ENCODE peak calls at places on chromosomes 7 and 10, in eight cellular contexts. N is CD8-positive, alpha-beta T cell; P is neural progenitor cell; Q is nephron progenitor cell; R is AG04450; W is fibroblast of lung; L is neural crest cell; V is heart right ventricle. S is an unnamed sample.

GRCh38 chr10:127148933-127149220 is 47.5 kb downstream of the INSYN2A start:
- DNase-seq in N (no peak), P (no peak), Q (no peak), R (peak), W (peak), L (no peak), V (no peak), S (no peak)

GRCh38 chr10:123241391-123242141 is 87.4 kb downstream of the BUB3 start:
- DNase-seq in N (peak), P (no peak), Q (no peak), R (no peak), W (no peak), L (no peak), V (no peak), S (no peak)

GRCh38 chr7:4025694-4026615 is 656.1 kb upstream of the FOXK1 start:
- DNase-seq in N (no peak), P (no peak), Q (no peak), R (no peak), W (no peak), L (no peak), V (no peak), S (no peak)

GRCh38 chr10:29063806-29064644 is 224.8 kb upstream of the LYZL1 start:
- DNase-seq in N (no peak), P (no peak), Q (no peak), R (no peak), W (peak), L (no peak), V (no peak), S (no peak)

GRCh38 chr7:100680589-100681271 is 7.2 kb downstream of the GNB2 start:
- DNase-seq in N (no peak), P (no peak), Q (no peak), R (no peak), W (no peak), L (no peak), V (no peak), S (no peak)

GRCh38 chr10:33157108-33157507 is 177.4 kb downstream of the NRP1 start:
- DNase-seq in N (no peak), P (no peak), Q (no peak), R (no peak), W (peak), L (no peak), V (no peak), S (no peak)

GRCh38 chr7:105963038-105963667 is at the start of gene CDHR3:
- DNase-seq in N (no peak), P (no peak), Q (no peak), R (no peak), W (no peak), L (no peak), V (no peak), S (no peak)

GRCh38 chr7:135375908-135376699 is 133.8 kb downstream of the CNOT4 start:
- DNase-seq in N (no peak), P (no peak), Q (no peak), R (no peak), W (no peak), L (no peak), V (no peak), S (no peak)

GRCh38 chr10:88953662-88954061 is 1.1 kb upstream of the ACTA2 start:
- DNase-seq in N (no peak), P (no peak), Q (no peak), R (no peak), W (no peak), L (no peak), V (no peak), S (no peak)

GRCh38 chr10:66414943-66415342 is 510.9 kb upstream of the LRRTM3 start:
- DNase-seq in N (no peak), P (no peak), Q (no peak), R (no peak), W (no peak), L (no peak), V (no peak), S (no peak)

GRCh38 chr7:70156052-70156451 is 557.8 kb downstream of the AUTS2 start:
- DNase-seq in N (no peak), P (no peak), Q (no peak), R (no peak), W (no peak), L (no peak), V (no peak), S (no peak)

GRCh38 chr7:36686499-36686898 is 37.8 kb downstream of the AOAH start:
- DNase-seq in N (peak), P (no peak), Q (no peak), R (no peak), W (no peak), L (no peak), V (no peak), S (no peak)

GRCh38 chr7:116922545-116922944 is 30.8 kb upstream of the ST7 start:
- DNase-seq in N (no peak), P (no peak), Q (no peak), R (no peak), W (no peak), L (no peak), V (no peak), S (no peak)

GRCh38 chr10:43691503-43691902 is 42.8 kb upstream of the ZNF32 start:
- DNase-seq in N (no peak), P (no peak), Q (no peak), R (no peak), W (peak), L (no peak), V (no peak), S (no peak)
- TF ChIP-seq CTCF in N (no peak), P (no peak), Q (no peak), R (peak), W (no peak), L (no peak), V (no peak), S (peak)

DNA sequence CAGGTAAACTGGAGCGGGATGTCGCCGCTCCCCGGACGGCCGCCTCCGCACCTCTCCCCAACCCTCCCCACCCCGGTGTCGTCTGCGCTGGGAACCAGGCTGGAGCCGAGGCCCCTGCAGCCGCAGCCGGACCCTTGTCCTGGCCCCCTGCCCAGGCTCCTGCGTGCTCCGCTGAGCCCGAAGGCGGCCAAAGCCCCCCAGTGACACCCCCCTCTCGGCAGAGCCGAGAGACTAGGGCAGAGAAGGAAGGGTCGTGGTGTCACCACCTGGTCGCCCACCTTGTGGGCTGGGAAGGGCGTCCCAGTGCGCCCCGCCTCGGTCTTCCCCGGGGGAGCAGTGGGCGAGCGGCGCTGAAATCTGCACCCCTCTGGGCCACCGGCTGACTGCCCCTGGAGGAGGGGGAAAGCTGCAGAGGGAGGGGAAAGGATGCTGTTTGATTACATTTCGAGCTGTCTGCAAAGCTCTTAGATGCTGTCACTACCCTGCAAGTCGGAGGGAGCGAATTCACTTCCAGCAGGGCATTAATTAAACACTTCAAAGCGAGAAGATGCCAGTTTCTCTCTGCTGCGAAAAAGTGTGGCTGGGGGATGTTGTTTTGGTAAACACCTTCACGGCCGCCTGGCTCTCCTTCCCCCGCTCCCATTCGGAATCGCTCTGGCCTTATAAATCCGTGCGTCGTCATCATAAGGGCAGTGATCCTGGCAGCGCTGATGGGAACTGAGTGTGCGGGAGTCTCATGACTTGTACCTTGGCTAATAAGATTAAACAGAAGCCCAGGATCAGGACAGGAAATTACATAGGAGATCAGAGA is 622 bp downstream of the DYNC1I1 start:
- DNase-seq in N (no peak), P (peak), Q (no peak), R (no peak), W (peak), L (no peak), V (peak), S (no peak)
- TF ChIP-seq CTCF in N (no peak), P (no peak), Q (no peak), R (no peak), W (no peak), L (no peak), V (no peak), S (no peak)

DNA sequence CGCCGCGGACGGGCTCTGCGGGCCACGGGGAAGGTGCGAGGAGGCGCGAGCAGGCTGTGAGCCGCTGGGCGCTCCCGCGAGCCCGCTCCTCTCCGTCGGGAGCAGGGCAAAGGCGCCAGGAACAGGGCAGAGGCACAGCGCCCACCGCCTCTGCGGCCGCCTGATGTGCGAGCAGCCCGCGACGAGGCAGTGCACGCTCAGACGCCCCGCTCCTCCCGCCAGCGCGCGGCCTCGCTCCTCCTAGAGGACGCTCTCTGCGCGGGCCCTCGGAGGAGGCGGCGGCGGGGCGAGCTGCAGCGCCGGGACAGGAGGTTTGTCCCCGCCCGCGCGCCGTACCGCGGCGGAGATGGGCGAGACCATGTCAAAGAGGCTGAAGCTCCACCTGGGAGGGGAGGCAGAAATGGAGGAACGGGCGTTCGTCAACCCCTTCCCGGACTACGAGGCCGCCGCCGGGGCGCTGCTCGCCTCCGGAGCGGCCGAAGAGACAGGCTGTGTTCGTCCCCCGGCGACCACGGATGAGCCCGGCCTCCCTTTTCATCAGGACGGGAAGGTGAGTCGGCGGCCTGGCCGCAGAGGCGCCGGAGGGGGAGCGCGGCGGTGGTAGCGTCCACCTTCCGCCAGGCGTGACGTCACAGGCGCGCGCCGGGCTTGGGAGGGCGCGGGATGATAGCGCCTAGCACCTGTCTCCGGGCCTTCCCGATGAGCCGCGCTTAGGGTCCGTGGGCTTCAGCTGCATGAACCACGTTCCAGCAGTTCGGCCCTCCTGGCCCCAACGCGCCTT is 733 bp downstream of the LANCL2 start:
- DNase-seq in N (peak), P (peak), Q (peak), R (peak), W (peak), L (peak), V (peak), S (peak)
- TF ChIP-seq CTCF in N (no peak), P (peak), Q (no peak), R (peak), W (no peak), L (peak), V (no peak), S (peak)

DNA sequence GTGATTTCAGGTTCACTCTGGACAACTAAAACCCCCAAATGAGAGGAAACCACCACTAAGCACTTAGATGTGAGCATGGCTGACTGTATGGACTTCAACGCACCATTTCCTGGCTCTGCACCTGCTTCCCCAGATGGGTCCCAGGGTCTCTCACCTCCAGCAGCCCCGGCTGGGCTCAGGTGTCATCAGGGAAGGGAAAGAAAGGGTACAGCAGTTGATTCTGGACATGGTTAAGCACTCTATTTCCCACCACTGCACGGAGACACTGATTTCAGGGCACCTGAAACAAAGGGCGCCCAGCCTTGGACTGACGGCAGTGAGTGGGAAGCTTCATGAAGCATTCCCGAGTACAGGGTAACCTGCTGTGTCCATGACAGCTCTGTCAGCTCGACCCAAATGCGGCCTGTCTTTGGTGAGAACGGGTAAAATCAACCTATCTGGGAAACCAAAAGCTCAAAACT is 19.0 kb downstream of the FAM53B start:
- DNase-seq in N (no peak), P (no peak), Q (no peak), R (no peak), W (no peak), L (no peak), V (no peak), S (no peak)
- TF ChIP-seq CTCF in N (no peak), P (no peak), Q (no peak), R (no peak), W (no peak), L (no peak), V (no peak), S (no peak)

GRCh38 chr7:40194743-40195142 is 59.9 kb downstream of the SUGCT start:
- DNase-seq in N (no peak), P (no peak), Q (no peak), R (peak), W (peak), L (no peak), V (no peak), S (peak)

GRCh38 chr7:40202851-40203250 is 68.0 kb downstream of the SUGCT start:
- DNase-seq in N (no peak), P (no peak), Q (no peak), R (no peak), W (no peak), L (no peak), V (no peak), S (no peak)

GRCh38 chr7:40197527-40197926 is 62.7 kb downstream of the SUGCT start:
- DNase-seq in N (no peak), P (no peak), Q (no peak), R (no peak), W (no peak), L (no peak), V (no peak), S (no peak)

GRCh38 chr7:40200791-40201190 is 66.0 kb downstream of the SUGCT start:
- DNase-seq in N (no peak), P (no peak), Q (no peak), R (peak), W (peak), L (no peak), V (no peak), S (peak)

GRCh38 chr7:40199076-40199802 is 64.4 kb downstream of the SUGCT start:
- DNase-seq in N (no peak), P (peak), Q (no peak), R (peak), W (peak), L (no peak), V (no peak), S (peak)
- TF ChIP-seq CTCF in N (no peak), P (peak), Q (peak), R (peak), W (peak), L (peak), V (no peak), S (peak)

DNA sequence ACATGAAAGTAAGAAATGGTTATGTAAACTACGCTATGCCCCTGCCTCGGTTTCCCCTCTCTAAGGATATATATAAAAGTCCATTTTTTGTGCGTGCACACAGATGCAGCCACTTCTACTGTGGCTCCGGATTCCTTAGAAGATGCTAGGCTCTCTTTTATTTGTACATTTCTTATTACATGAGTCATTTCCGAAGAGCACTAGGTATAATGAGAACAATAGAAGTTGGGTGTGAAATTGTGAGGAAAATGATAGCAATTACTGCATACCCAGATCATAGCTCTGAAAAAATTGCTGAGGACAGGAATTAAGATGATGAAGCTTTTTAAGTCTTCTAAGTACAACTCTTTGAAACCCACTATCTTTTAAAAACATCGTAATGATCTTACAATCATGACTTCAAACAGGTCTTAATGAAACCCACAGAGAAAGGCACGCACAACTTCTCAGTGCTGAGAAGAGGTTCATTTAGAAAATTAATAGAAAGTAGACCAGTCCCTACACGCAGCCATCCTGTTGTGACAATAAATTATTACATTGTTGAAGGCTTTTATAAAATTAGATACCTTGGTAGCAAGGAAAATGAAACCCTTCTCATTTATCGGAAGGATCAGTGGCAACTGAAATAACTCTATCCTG is 96.2 kb upstream of the FGFR2 start:
- DNase-seq in N (no peak), P (no peak), Q (no peak), R (no peak), W (no peak), L (no peak), V (no peak), S (no peak)
- TF ChIP-seq CTCF in N (no peak), P (no peak), Q (no peak), R (no peak), W (no peak), L (no peak), V (no peak), S (no peak)

S was measured in AG09319.